ENCODE peak calls at places on chromosome 15, in five cellular contexts. One of them, this sample, is unnamed.

GRCh38 chr15:89787946-89788345 is 11.8 kb downstream of the MESP2 start:
- DNase-seq in NCI-H2029 treated with DMSO at 0.1 percent for 48 hours: no peak
- DNase-seq in SW480: no peak
- DNase-seq in stimulated activated naive CD4-positive, alpha-beta T cell treated with Interleukin-2 at 50 U/mL for 16 hours: no peak
- DNase-seq in kidney: no peak
- DNase-seq in this sample: no peak

GRCh38 chr15:63466378-63467192 is 37.8 kb upstream of the USP3 start:
- DNase-seq in NCI-H2029 treated with DMSO at 0.1 percent for 48 hours: peak; percentile 23
- DNase-seq in SW480: peak; percentile 50
- DNase-seq in stimulated activated naive CD4-positive, alpha-beta T cell treated with Interleukin-2 at 50 U/mL for 16 hours: peak; percentile 20
- DNase-seq in kidney: no peak
- DNase-seq in this sample: no peak

GRCh38 chr15:62165029-62165792 is at the start of gene C2CD4B:
- DNase-seq in NCI-H2029 treated with DMSO at 0.1 percent for 48 hours: peak; percentile 26
- DNase-seq in SW480: peak; percentile 11
- DNase-seq in stimulated activated naive CD4-positive, alpha-beta T cell treated with Interleukin-2 at 50 U/mL for 16 hours: peak; percentile 19
- DNase-seq in kidney: peak; percentile 91
- DNase-seq in this sample: peak; percentile 83

GRCh38 chr15:40115670-40116093 is 7.0 kb upstream of the BMF start:
- DNase-seq in NCI-H2029 treated with DMSO at 0.1 percent for 48 hours: no peak
- DNase-seq in SW480: peak; percentile 64
- DNase-seq in stimulated activated naive CD4-positive, alpha-beta T cell treated with Interleukin-2 at 50 U/mL for 16 hours: peak; percentile 38
- DNase-seq in kidney: peak; percentile 91
- DNase-seq in this sample: peak; percentile 90

GRCh38 chr15:65660927-65661326 is 39.2 kb downstream of the SLC24A1 start:
- DNase-seq in NCI-H2029 treated with DMSO at 0.1 percent for 48 hours: no peak
- DNase-seq in SW480: no peak
- DNase-seq in stimulated activated naive CD4-positive, alpha-beta T cell treated with Interleukin-2 at 50 U/mL for 16 hours: no peak
- DNase-seq in kidney: no peak
- DNase-seq in this sample: no peak

GRCh38 chr15:90557147-90557546 is 27.4 kb downstream of the CRTC3 start:
- DNase-seq in NCI-H2029 treated with DMSO at 0.1 percent for 48 hours: no peak
- DNase-seq in SW480: no peak
- DNase-seq in stimulated activated naive CD4-positive, alpha-beta T cell treated with Interleukin-2 at 50 U/mL for 16 hours: no peak
- DNase-seq in kidney: no peak
- DNase-seq in this sample: no peak

GRCh38 chr15:56243117-56243773 is 434 bp downstream of the RFX7 start:
- DNase-seq in NCI-H2029 treated with DMSO at 0.1 percent for 48 hours: no peak
- DNase-seq in SW480: peak; percentile 40
- DNase-seq in stimulated activated naive CD4-positive, alpha-beta T cell treated with Interleukin-2 at 50 U/mL for 16 hours: peak; percentile 26
- DNase-seq in kidney: peak; percentile 80
- DNase-seq in this sample: peak; percentile 47

GRCh38 chr15:68383161-68384074 is 48.5 kb downstream of the ITGA11 start:
- DNase-seq in NCI-H2029 treated with DMSO at 0.1 percent for 48 hours: no peak
- DNase-seq in SW480: peak; percentile 38
- DNase-seq in stimulated activated naive CD4-positive, alpha-beta T cell treated with Interleukin-2 at 50 U/mL for 16 hours: no peak
- DNase-seq in kidney: no peak
- DNase-seq in this sample: peak; percentile 60

GRCh38 chr15:62164500-62165028 is 521 bp downstream of the C2CD4B start:
- DNase-seq in NCI-H2029 treated with DMSO at 0.1 percent for 48 hours: no peak
- DNase-seq in SW480: peak; percentile 28
- DNase-seq in stimulated activated naive CD4-positive, alpha-beta T cell treated with Interleukin-2 at 50 U/mL for 16 hours: no peak
- DNase-seq in kidney: peak; percentile 81
- DNase-seq in this sample: peak; percentile 58

GRCh38 chr15:50123861-50124556 is 5.0 kb upstream of the ATP8B4 start:
- DNase-seq in NCI-H2029 treated with DMSO at 0.1 percent for 48 hours: no peak
- DNase-seq in SW480: no peak
- DNase-seq in stimulated activated naive CD4-positive, alpha-beta T cell treated with Interleukin-2 at 50 U/mL for 16 hours: no peak
- DNase-seq in kidney: no peak
- DNase-seq in this sample: no peak

GRCh38 chr15:56393277-56393676 is 28.1 kb downstream of the TEX9 start:
- DNase-seq in NCI-H2029 treated with DMSO at 0.1 percent for 48 hours: no peak
- DNase-seq in SW480: no peak
- DNase-seq in stimulated activated naive CD4-positive, alpha-beta T cell treated with Interleukin-2 at 50 U/mL for 16 hours: no peak
- DNase-seq in kidney: no peak
- DNase-seq in this sample: no peak

GRCh38 chr15:76169792-76170425 is 110.1 kb downstream of the TMEM266 start:
- DNase-seq in NCI-H2029 treated with DMSO at 0.1 percent for 48 hours: no peak
- DNase-seq in SW480: no peak
- DNase-seq in stimulated activated naive CD4-positive, alpha-beta T cell treated with Interleukin-2 at 50 U/mL for 16 hours: no peak
- DNase-seq in kidney: no peak
- DNase-seq in this sample: no peak

GRCh38 chr15:40358492-40359353 is 704 bp downstream of the DISP2 start:
- DNase-seq in NCI-H2029 treated with DMSO at 0.1 percent for 48 hours: no peak
- DNase-seq in SW480: no peak
- DNase-seq in stimulated activated naive CD4-positive, alpha-beta T cell treated with Interleukin-2 at 50 U/mL for 16 hours: no peak
- DNase-seq in kidney: peak; percentile 78
- DNase-seq in this sample: no peak

GRCh38 chr15:59168536-59168935 is 38.1 kb upstream of the LDHAL6B start:
- DNase-seq in NCI-H2029 treated with DMSO at 0.1 percent for 48 hours: no peak
- DNase-seq in SW480: no peak
- DNase-seq in stimulated activated naive CD4-positive, alpha-beta T cell treated with Interleukin-2 at 50 U/mL for 16 hours: no peak
- DNase-seq in kidney: no peak
- DNase-seq in this sample: no peak

GRCh38 chr15:91655891-91656290 is 197.6 kb upstream of the SLCO3A1 start:
- DNase-seq in NCI-H2029 treated with DMSO at 0.1 percent for 48 hours: no peak
- DNase-seq in SW480: no peak
- DNase-seq in stimulated activated naive CD4-positive, alpha-beta T cell treated with Interleukin-2 at 50 U/mL for 16 hours: no peak
- DNase-seq in kidney: no peak
- DNase-seq in this sample: no peak

GRCh38 chr15:81222007-81222406 is 25.3 kb downstream of the IL16 start:
- DNase-seq in NCI-H2029 treated with DMSO at 0.1 percent for 48 hours: no peak
- DNase-seq in SW480: no peak
- DNase-seq in stimulated activated naive CD4-positive, alpha-beta T cell treated with Interleukin-2 at 50 U/mL for 16 hours: no peak
- DNase-seq in kidney: no peak
- DNase-seq in this sample: no peak

GRCh38 chr15:81293728-81294500 is 30.0 kb downstream of the STARD5 start:
- DNase-seq in NCI-H2029 treated with DMSO at 0.1 percent for 48 hours: no peak
- DNase-seq in SW480: no peak
- DNase-seq in stimulated activated naive CD4-positive, alpha-beta T cell treated with Interleukin-2 at 50 U/mL for 16 hours: peak; percentile 79
- DNase-seq in kidney: no peak
- DNase-seq in this sample: no peak

This sample was measured in Peyer's patch.